ENCODE peak calls at places on chromosome 9, in five cellular contexts. A is RWPE1, K is stomach, O is choroid plexus epithelial cell, H is endothelial cell. Y is an unnamed sample.

GRCh38 chr9:80233102-80233843 is 661.5 kb downstream of the TLE4 start:
- DNase-seq in O (no peak), H (no peak), K (no peak), A (no peak), Y (no peak)

GRCh38 chr9:99365233-99365980 is 143.3 kb downstream of the SEC61B start:
- DNase-seq in O (peak), A (no peak), H (no peak), K (no peak), Y (no peak)

GRCh38 chr9:16029056-16029615 is 476.3 kb downstream of the CCDC171 start:
- DNase-seq in K (no peak), O (peak), A (no peak), H (no peak), Y (no peak)

GRCh38 chr9:126375386-126375785 is 48.8 kb downstream of the MVB12B start:
- DNase-seq in O (peak), H (peak), A (no peak), K (no peak), Y (no peak)

GRCh38 chr9:450561-450960 is 235.9 kb downstream of the DOCK8 start:
- DNase-seq in H (no peak), O (no peak), K (no peak), A (no peak), Y (no peak)

GRCh38 chr9:29511680-29512079 is 1938.4 kb upstream of the C9orf72 start:
- DNase-seq in K (no peak), O (no peak), H (no peak), A (no peak), Y (no peak)

GRCh38 chr9:84699897-84700395 is 30.4 kb downstream of the NTRK2 start:
- DNase-seq in A (no peak), K (no peak), H (no peak), O (no peak), Y (no peak)

GRCh38 chr9:131469951-131470350 is 32.8 kb upstream of the POMT1 start:
- DNase-seq in O (no peak), A (no peak), K (no peak), H (no peak), Y (no peak)

GRCh38 chr9:114655689-114656088 is 1.9 kb downstream of the TEX53 start:
- DNase-seq in H (no peak), O (peak), K (no peak), A (no peak), Y (no peak)

GRCh38 chr9:4022435-4023067 is 277.3 kb downstream of the GLIS3 start:
- DNase-seq in K (no peak), O (no peak), A (no peak), H (no peak), Y (no peak)

GRCh38 chr9:93667006-93667405 is 90.6 kb downstream of the PHF2 start:
- DNase-seq in A (no peak), H (no peak), O (no peak), K (no peak), Y (no peak)

GRCh38 chr9:34633851-34634550 is 3.6 kb downstream of the SIGMAR1 start:
- DNase-seq in A (peak), K (peak), O (peak), H (peak), Y (peak)

GRCh38 chr9:72633966-72634365 is 112.6 kb downstream of the TMC1 start:
- DNase-seq in K (no peak), O (peak), A (peak), H (no peak), Y (no peak)

GRCh38 chr9:35908484-35909125 is 685 bp upstream of the SPAAR start:
- DNase-seq in A (no peak), K (no peak), O (peak), H (peak), Y (no peak)

GRCh38 chr9:88076286-88077070 is 61.8 kb downstream of the SPATA31C2 start:
- DNase-seq in A (peak), O (peak), K (peak), H (peak), Y (no peak)

GRCh38 chr9:109903515-109904138 is 123.6 kb downstream of the PALM2AKAP2 start:
- DNase-seq in O (peak), K (peak), A (peak), H (peak), Y (no peak)

GRCh38 chr9:114003756-114004155 is 74.3 kb downstream of the AMBP start:
- DNase-seq in H (no peak), A (no peak), K (peak), O (no peak), Y (no peak)

GRCh38 chr9:109780453-109781033 is 545 bp downstream of the PALM2AKAP2 start:
- DNase-seq in K (no peak), H (no peak), A (peak), O (peak), Y (no peak)

DNA sequence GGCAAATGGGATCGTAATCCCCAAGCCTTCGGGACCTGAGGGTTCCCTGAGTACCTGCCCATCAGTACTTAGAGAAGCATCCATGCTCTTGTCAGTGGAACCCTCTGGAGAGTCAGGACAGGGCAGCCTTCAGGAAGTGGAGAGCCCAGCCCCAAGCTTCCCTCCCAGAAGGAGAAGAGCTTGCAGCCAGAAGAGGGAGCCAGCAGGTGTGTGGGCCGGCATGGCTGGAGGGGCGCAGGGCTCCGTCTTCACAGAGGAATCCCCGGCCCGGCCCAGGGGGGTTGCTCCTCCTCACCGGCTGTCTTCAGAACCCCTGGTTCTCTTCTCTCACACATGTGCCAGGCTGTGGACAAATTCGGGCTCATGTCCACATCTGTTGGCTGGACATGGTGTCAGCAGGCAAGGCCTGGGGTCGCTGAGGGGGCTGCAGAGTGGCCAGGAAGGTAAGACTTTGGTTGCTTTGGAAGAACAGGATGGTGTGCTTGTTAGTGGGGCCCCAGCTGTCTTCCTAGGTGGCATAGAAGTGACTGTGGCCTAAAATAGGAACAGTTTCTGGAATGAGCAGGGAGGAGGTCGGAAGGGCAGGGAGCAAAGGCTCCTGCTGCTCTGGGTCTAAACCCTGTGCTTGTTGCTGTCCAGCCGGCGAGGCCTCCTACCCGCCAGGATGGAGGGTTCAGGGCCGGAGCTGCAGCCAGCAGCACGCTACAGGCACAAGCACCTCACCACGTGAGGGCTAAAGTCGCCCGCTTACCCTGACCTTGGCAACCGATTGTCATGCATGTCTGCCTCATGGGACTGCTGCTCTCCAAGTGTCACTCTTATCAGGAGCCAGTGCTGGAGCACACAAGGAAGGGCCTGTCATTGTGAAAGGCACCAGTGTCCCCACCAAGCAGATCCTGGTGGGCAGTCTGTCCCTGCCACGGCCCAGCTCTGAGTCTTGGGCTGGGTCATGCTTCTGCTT is 58.7 kb upstream of the RXRA start:
- DNase-seq in O (no peak), A (no peak), H (no peak), K (no peak), Y (no peak)
- TF ChIP-seq CTCF in O (peak), A (no peak), H (no peak), K (no peak), Y (no peak)

DNA sequence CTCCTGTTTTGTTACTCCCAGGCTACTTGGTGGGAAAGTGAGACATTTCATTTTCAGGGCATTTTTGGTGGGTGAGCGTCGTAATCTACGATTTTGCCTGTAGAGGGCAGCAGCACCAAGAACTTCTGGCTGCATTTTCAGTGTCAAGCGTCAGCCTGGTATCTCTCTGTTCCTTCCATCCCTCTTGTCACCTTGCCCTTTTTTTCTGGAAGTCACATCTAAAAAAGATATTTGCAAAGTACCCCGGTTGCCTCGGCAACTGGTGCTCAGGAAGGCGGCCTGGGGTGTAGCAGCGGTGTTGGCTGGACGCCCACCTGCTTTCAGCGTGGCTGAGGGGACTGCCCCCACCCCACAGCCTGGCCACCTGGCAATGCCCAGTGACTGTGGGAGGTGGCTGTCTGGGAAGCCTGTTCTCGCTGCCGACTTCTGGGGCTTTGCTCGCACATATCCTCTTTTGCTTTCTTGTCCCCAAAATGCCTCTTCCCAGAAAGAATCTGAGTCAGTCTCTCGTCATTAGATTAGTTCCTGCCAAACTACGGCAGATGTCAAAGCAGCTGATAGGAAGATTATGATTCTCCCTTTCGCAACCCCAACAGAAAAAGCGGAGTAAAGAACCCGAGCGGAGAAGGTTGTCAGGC is 84.5 kb downstream of the ACER2 start:
- DNase-seq in A (peak), H (peak), O (peak), K (peak), Y (no peak)
- TF ChIP-seq CTCF in A (peak), H (peak), O (peak), K (no peak), Y (no peak)

DNA sequence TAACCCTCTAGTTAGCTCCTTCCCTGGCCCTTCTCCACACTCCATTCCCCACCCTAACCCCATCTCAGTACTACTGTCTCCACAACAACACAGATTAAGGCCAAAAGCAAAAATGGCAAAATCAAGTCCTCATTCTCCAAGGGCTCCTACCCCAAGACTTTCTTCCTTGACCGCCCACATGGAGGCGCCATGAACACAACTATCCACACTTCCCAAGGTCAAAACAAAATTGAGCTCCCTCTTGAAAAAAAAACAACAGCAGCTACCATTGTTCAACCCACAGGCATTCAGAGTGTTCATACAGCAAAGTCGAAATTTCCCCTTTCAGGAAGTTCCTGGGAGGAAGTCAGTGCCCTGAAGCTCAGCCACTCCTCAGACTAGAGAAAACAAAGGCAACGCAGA is 54.4 kb downstream of the GNAQ start:
- DNase-seq in A (no peak), O (peak), K (peak), H (peak), Y (no peak)
- TF ChIP-seq CTCF in A (no peak), O (peak), K (no peak), H (peak), Y (no peak)

DNA sequence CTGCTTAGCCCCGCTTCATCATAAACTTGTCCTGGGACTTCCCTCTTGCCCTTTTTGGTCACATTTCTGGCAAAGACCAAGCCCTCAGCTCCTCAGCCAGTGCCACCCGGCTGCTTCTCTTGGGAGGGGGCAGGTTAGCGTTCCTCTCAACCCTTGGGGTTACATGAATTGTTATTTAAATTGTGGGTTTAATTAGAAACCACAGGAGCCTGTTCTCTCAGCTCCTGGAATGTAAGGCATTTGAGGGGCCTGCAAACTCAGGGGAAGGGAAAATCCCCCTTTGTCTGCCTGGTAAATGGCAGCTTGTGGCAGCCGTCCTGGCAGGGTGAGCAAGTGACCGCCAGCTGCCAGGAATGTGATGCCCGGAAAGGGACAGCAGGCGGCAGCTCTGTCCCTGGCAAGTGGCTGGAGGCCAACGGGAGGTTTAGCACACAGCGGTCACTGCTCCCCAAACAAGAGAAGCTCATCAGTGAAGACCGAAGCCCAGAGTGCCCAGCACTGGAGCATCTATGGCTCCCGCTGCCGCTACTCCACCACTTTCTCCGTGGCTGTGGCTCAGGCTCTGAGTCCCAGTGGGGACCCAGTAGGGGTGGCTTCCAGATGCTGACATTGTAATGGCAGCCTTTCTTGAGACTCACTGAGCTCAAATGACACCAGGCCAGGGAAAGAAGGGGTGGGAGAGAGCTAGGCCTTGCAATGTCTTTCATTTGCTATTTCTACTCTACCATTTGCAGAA is 51.7 kb downstream of the SHB start:
- DNase-seq in A (no peak), K (peak), O (peak), H (peak), Y (no peak)
- TF ChIP-seq CTCF in A (no peak), K (no peak), O (peak), H (peak), Y (no peak)

GRCh38 chr9:90552317-90552716 is 90.3 kb downstream of the DIRAS2 start:
- DNase-seq in K (no peak), H (no peak), O (no peak), A (no peak), Y (no peak)

GRCh38 chr9:90544488-90544887 is 98.1 kb downstream of the DIRAS2 start:
- DNase-seq in A (no peak), H (no peak), K (no peak), O (no peak), Y (no peak)

GRCh38 chr9:90546200-90546599 is 96.4 kb downstream of the DIRAS2 start:
- DNase-seq in H (no peak), O (peak), A (peak), K (no peak), Y (no peak)

DNA sequence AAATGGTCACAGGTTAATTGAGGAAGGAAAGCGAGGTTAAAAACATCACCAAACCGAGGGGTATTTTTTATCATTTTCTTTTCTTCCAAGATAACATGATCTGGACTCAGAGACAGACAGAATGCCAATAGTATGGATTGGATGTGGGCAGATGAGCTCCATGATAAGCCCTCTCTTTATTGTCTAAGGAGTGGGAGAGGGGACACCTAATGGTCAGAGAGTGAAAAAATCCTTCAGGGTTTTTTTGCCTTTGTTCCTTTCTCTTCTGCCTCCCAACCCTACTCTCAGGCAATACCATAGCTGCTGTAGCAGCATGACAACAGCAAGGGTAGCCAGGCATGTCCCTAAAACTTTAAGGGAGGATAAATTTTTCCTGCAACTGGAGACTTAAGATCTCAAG is 94.7 kb downstream of the DIRAS2 start:
- DNase-seq in A (no peak), O (peak), K (no peak), H (no peak), Y (no peak)
- TF ChIP-seq CTCF in A (no peak), O (peak), K (no peak), H (no peak), Y (no peak)

GRCh38 chr9:129617167-129617566 is 3.7 kb downstream of the C9orf50 start:
- DNase-seq in H (no peak), O (peak), A (peak), K (no peak), Y (no peak)
- TF ChIP-seq CTCF in H (peak), O (peak), A (peak), K (no peak), Y (no peak)

DNA sequence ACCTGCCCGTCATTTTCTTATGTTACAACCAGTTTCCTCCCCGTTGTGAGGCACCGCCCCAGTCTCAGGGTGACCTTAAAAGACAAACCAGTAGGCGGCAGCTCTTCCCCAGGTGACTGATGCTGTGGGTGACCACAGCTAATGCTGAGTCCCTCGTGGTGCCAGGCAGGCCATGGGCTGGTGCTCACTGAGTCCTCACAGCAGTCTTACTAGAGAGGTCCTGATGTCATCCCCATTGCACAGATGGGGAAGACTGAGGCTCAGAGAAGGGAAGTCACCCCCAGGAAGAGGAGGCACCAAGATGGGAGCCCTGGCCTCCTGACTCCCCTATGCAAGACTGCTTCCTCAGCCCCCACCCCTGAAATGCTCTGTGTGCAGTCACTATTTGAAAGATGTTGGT is 978 bp downstream of the CFAP157 start:
- DNase-seq in K (no peak), H (no peak), O (no peak), A (no peak), Y (no peak)
- TF ChIP-seq CTCF in K (no peak), H (no peak), O (peak), A (no peak), Y (no peak)

DNA sequence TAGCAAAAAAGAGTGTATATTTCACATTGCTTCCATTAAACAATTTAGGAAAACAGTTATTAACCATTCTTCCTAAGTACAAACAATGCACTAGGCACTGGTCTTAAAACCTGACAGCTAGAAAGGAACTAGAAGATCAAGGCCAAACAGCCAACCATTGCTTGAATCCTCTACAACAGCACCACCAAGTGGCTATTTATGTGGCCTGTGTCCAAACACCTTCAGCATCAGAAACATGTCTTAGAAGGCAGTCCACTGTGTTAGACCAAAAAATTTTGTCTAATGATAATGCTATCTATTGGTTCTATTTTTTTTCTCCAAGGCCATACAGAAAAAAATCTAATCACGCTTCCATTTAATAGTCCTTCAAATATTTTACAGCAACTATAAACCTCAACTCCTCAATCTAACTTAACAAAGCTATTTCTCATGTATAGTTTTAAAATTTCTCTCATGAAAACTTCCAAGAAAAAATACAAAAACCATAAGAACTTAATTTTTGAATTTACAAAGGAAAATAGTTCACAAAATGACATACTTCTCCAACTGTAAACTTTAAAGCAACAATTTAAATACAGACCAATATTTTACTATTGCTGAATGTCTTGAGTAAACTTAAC is 36.1 kb downstream of the CAAP1 start:
- DNase-seq in K (no peak), O (peak), H (peak), A (peak), Y (no peak)
- TF ChIP-seq CTCF in K (no peak), O (peak), H (peak), A (peak), Y (no peak)

GRCh38 chr9:37941253-37941652 is 37.3 kb upstream of the SLC25A51 start:
- DNase-seq in O (no peak), H (no peak), K (no peak), A (no peak), Y (no peak)
- TF ChIP-seq CTCF in O (peak), H (no peak), K (no peak), A (no peak), Y (no peak)

Y was measured in activated B cell treated with CpG ODN at 0.5 μM for 24 hours.